ENCODE peak calls at places on chromosomes 11 and 22, in four cellular contexts. H, Y, R and B are unnamed samples.

GRCh38 chr22:48567213-48567975 is 1260.3 kb downstream of the BRD1 start:
- DNase-seq in H (no peak), Y (no peak), R (no peak), B (no peak)

GRCh38 chr11:13101836-13102574 is 92.9 kb downstream of the RASSF10 start:
- DNase-seq in H (no peak), Y (no peak), R (no peak), B (no peak)

GRCh38 chr11:68412593-68413475 is 47.7 kb upstream of the PPP6R3 start:
- DNase-seq in H (peak; percentile 73), Y (no peak), R (peak; percentile 11), B (no peak)

GRCh38 chr11:70567680-70568503 is 169.6 kb downstream of the CTTN start:
- DNase-seq in H (peak; percentile 54), Y (peak; percentile 60), R (peak; percentile 10), B (no peak)

GRCh38 chr11:2143652-2144548 is 4.7 kb upstream of the IGF2 start:
- DNase-seq in H (no peak), Y (no peak), R (no peak), B (no peak)

GRCh38 chr11:70205049-70205725 is 2.1 kb downstream of the FADD start:
- DNase-seq in H (peak; percentile 39), Y (no peak), R (peak; percentile 26), B (no peak)

GRCh38 chr11:34975482-34975881 is 59.1 kb downstream of the PDHX start:
- DNase-seq in H (no peak), Y (no peak), R (no peak), B (no peak)

GRCh38 chr11:32304521-32304920 is 130.8 kb downstream of the WT1 start:
- DNase-seq in H (no peak), Y (no peak), R (no peak), B (no peak)

GRCh38 chr22:42699281-42699681 is 21.4 kb downstream of the A4GALT start:
- DNase-seq in H (no peak), Y (no peak), R (no peak), B (no peak)

GRCh38 chr11:68974421-68975194 is 6.2 kb downstream of the MRGPRD start:
- DNase-seq in H (peak; percentile 30), Y (peak; percentile 69), R (peak; percentile 12), B (no peak)

GRCh38 chr11:502288-503178 is 4.5 kb downstream of the RNH1 start:
- DNase-seq in H (no peak), Y (no peak), R (no peak), B (no peak)

GRCh38 chr11:118911113-118911879 is 14.4 kb downstream of the BCL9L start:
- DNase-seq in H (peak; percentile 83), Y (peak; percentile 57), R (peak; percentile 52), B (no peak)

GRCh38 chr22:35378547-35379078 is 2.3 kb upstream of the HMOX1 start:
- DNase-seq in H (no peak), Y (no peak), R (no peak), B (no peak)

GRCh38 chr22:35377735-35378134 is 3.2 kb upstream of the HMOX1 start:
- DNase-seq in H (no peak), Y (peak; percentile 58), R (no peak), B (no peak)

GRCh38 chr22:35379146-35379993 is 1.5 kb upstream of the HMOX1 start:
- DNase-seq in H (no peak), Y (no peak), R (no peak), B (no peak)

GRCh38 chr22:35375031-35375430 is 5.9 kb upstream of the HMOX1 start:
- DNase-seq in H (no peak), Y (no peak), R (peak; percentile 62), B (no peak)

DNA sequence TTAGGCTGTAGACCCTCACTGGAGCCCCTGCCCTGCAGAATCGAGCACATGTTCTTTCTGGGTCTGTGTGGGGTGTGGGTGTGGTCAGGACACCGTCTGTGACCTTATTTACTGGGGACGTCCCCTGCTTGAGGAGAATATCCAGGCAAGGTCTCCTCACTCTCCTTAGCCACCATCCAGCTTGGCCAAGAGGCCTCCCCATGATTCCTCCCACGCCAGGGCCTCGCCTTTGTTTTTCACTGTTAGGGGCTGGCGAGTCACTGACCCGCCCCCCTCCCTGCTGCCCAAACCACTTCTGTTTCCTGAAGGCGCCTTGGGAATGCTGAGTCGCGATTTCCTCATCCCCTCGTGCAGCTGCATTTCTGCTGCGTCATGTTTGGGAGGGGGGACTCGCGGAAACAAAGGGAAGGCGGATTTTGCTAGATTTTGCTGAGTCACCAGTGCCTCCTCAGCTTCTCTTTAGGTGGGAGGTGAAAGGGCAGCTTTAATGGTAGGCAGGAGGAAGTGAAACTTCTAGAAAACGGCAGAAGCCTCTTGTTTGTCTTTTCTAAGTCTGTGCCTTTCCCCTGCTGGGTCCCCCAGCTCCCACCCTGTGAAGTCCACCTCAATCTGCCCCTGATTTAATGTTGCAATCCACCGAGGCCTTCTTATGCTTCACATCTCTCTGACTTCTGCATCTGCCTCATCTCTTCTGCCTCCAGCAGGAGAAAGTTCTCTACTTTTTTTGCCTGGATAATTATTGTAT is 4.0 kb upstream of the HMOX1 start:
- DNase-seq in H (peak; percentile 98), Y (peak; percentile 98), R (peak; percentile 99), B (peak; percentile 95)
- H3K4ac ChIP-seq in H (peak overlapping the region; percentile 67), Y (no peak overlapping the region), R (peak overlapping the region; percentile 99), B (no peak overlapping the region)

GRCh38 chr11:96222102-96222501 is 120.9 kb downstream of the MAML2 start:
- DNase-seq in H (peak; percentile 64), Y (no peak), R (peak; percentile 56), B (no peak)

GRCh38 chr11:96218901-96219300 is 124.1 kb downstream of the MAML2 start:
- DNase-seq in H (no peak), Y (no peak), R (no peak), B (no peak)

GRCh38 chr11:96217206-96217605 is 125.8 kb downstream of the MAML2 start:
- DNase-seq in H (no peak), Y (no peak), R (no peak), B (no peak)

GRCh38 chr11:96218013-96218412 is 125.0 kb downstream of the MAML2 start:
- DNase-seq in H (no peak), Y (no peak), R (no peak), B (no peak)

GRCh38 chr11:96221244-96222070 is 121.5 kb downstream of the MAML2 start:
- DNase-seq in H (peak; percentile 46), Y (no peak), R (no peak), B (no peak)
- H3K4ac ChIP-seq in H (peak overlapping the region; percentile 36), Y (no peak overlapping the region), R (peak overlapping the region; percentile 51), B (no peak overlapping the region)

DNA sequence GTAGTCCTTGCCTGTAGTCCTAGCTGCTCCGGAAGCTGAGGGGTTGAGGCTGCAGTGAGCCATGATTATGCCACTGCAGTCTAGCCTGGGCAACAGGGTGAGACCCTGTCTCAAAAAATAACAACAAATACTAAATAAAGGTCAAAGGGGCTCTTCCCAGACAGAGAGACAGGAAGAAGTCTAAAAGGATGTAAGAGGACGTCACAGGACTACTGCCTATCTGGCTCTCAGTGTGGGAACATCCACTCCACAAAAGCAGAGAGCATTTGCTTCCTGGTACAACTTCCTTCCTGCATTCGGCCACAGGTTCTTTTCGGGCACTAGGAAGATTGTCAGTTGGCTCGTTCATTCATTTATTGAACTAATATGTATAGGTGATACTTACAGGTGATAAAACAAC is 110.6 kb downstream of the SGSM3 start:
- DNase-seq in H (no peak), Y (no peak), R (no peak), B (no peak)
- H3K4ac ChIP-seq in H (no peak overlapping the region), Y (no peak overlapping the region), R (no peak overlapping the region), B (no peak overlapping the region)

DNA sequence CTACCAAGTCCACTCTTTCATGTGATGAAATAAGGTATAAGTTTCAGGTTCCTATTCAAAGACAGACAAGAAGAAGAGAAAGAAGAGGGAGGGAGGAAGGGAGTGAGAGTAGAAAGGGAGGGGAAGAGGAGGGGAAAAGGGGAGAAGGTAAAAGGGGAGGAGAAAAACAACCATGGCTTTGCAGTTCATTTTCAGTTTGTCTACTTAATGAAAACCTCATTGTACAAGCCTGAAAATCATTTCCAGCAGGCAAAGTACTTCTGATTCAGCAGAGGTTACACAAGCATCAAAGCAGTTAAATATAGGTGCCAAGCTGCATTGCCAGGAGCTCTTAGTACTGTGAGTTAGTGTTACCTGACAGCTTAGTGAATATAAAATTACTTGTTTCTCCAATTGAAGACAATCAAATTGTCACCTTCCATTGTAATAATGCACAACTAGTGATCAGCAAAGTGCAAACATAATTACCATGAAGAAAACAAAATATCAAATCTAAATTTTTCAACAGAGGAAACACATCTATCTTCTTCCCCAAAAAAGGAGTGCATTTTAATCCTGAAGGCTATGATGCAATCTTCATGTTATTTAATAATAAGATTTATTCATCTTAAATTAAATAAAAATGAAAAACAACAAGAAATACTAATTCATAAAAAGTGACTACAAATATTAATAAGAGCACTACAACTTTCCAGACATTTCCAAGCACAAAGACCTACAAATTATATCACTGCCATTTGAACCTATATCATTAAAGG is 8.2 kb downstream of the SOX6 start:
- DNase-seq in H (no peak), Y (no peak), R (peak; percentile 42), B (no peak)
- H3K4ac ChIP-seq in H (no peak overlapping the region), Y (no peak overlapping the region), R (no peak overlapping the region), B (no peak overlapping the region)

DNA sequence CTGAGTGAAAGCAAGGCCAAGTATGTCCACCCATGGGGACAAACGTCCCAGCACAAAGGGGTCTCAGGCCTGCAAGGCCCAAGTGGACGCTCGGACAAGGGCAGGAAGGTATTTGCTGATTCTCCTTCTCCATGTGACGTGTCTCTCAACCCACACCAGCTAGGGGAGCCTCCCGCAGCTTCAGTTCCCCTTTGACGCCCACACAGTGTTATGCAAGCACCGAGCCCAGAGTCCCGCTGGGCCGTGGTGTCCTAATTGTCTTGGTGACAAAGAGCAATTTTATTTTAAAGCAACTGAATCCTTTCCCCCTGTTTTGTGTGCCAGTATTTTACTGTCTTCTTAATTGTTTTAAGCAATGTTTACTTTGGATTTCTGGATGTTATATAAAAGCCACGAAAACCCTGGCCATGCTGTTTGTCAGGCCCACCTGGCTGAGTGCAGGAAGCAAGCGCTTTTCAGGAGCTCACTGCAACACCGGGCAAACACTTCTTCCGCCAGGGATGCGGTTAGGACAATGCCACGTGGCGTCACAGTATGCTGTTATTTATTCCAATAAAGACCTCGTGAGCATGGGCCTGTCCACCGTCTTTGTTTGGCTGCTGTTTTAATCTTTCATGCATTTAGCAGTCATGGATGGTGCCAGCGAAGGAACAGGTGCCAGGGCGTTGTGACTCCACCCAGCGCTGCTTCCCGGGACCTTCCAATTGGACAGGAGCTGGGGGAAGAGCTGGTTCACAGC is 8.2 kb upstream of the PARVG start:
- DNase-seq in H (no peak), Y (no peak), R (no peak), B (no peak)
- H3K4ac ChIP-seq in H (no peak overlapping the region), Y (no peak overlapping the region), R (no peak overlapping the region), B (peak overlapping the region; percentile 44)

DNA sequence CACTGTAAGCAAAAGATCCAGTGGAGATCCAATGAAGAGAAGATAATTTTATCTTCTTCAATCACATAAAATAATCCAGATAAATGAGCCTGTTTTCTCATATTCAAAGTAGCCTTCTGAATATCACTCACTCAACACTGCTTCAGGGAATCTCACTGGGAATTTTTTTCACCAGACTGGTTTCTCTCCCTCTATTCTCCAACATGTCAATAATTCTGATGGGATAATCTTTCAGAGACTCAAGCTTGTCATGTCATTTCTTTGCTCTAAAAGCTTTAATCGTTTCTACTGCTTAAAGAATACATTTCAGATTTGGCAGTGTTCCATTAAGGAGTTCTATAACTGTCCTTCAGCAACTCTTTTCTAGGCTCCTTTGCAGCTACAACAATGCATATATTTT is 16.3 kb downstream of the CNTN5 start:
- DNase-seq in H (no peak), Y (no peak), R (no peak), B (no peak)
- H3K4ac ChIP-seq in H (no peak overlapping the region), Y (no peak overlapping the region), R (no peak overlapping the region), B (no peak overlapping the region)